ENCODE peak calls at places on chromosomes 7 and 10, in eight cellular contexts. L, N, F, S, C, W, G and J are unnamed samples.
A peak's percentile ranks its signal among the peaks of the same experiment; 100 is the strongest.

GRCh38 chr10:110835841-110836240 is 35.9 kb upstream of the PDCD4 start:
- DNase-seq in C (no peak), L (no peak), S (no peak), F (no peak), W (no peak), N (peak; percentile 63), G (no peak), J (no peak)

GRCh38 chr7:141390339-141390738 is 160.9 kb upstream of the AGK start:
- DNase-seq in N (no peak), L (no peak), C (no peak), W (no peak), S (no peak), G (no peak), F (no peak), J (no peak)

GRCh38 chr7:2701832-2702593 is 14.0 kb downstream of the AMZ1 start:
- DNase-seq in F (no peak), L (no peak), N (no peak), W (no peak), G (no peak), C (no peak), S (no peak), J (no peak)

GRCh38 chr7:128783143-128783799 is 7.7 kb upstream of the OPN1SW start:
- DNase-seq in F (no peak), C (no peak), N (peak; percentile 55), G (no peak), W (peak; percentile 91), S (no peak), L (peak; percentile 90), J (peak; percentile 37)

GRCh38 chr7:8078418-8078817 is 109.8 kb downstream of the GLCCI1 start:
- DNase-seq in W (no peak), G (no peak), N (no peak), C (no peak), F (no peak), L (no peak), S (no peak), J (no peak)

GRCh38 chr10:88932539-88933256 is 19.9 kb downstream of the ACTA2 start:
- DNase-seq in G (peak; percentile 27), W (no peak), L (peak; percentile 76), F (no peak), S (peak; percentile 86), N (peak; percentile 69), C (peak; percentile 15), J (peak; percentile 88)

GRCh38 chr10:110357252-110357780 is 52.6 kb upstream of the SMNDC1 start:
- DNase-seq in S (peak; percentile 61), F (no peak), L (peak; percentile 84), N (no peak), W (no peak), C (peak; percentile 31), G (peak; percentile 61), J (peak; percentile 98)

GRCh38 chr7:151277631-151278030 is 29.1 kb upstream of the SMARCD3 start:
- DNase-seq in L (no peak), C (no peak), S (no peak), N (no peak), F (no peak), W (no peak), G (no peak), J (no peak)

GRCh38 chr7:27434729-27435400 is 192.3 kb downstream of the EVX1 start:
- DNase-seq in C (no peak), W (no peak), G (no peak), F (no peak), N (no peak), L (no peak), S (peak; percentile 6), J (no peak)

GRCh38 chr10:33566001-33566400 is 231.5 kb upstream of the NRP1 start:
- DNase-seq in S (no peak), F (no peak), N (no peak), C (no peak), G (no peak), L (no peak), W (no peak), J (no peak)

GRCh38 chr7:158381956-158382355 is 205.7 kb downstream of the PTPRN2 start:
- DNase-seq in G (no peak), S (no peak), L (no peak), N (no peak), C (no peak), F (no peak), W (no peak), J (no peak)

GRCh38 chr7:130420943-130421578 is 19.8 kb downstream of the CEP41 start:
- DNase-seq in N (no peak), F (no peak), C (no peak), S (peak; percentile 64), L (no peak), G (no peak), W (no peak), J (no peak)

GRCh38 chr10:124001391-124002260 is 91.8 kb downstream of the CHST15 start:
- DNase-seq in F (no peak), S (no peak), G (no peak), N (no peak), C (no peak), W (no peak), L (no peak), J (no peak)

GRCh38 chr10:47279276-47279675 is 20.7 kb upstream of the GDF10 start:
- DNase-seq in F (no peak), G (no peak), L (no peak), N (no peak), S (no peak), W (no peak), C (no peak), J (no peak)

GRCh38 chr10:4131407-4132215 is 346.6 kb upstream of the KLF6 start:
- DNase-seq in L (peak; percentile 78), S (peak; percentile 66), W (no peak), F (peak; percentile 59), N (no peak), C (no peak), G (peak; percentile 29), J (peak; percentile 42)

GRCh38 chr7:140674356-140674800 is 1.6 kb downstream of the ADCK2 start:
- DNase-seq in F (no peak), G (no peak), N (peak; percentile 87), L (no peak), S (peak; percentile 25), C (no peak), W (no peak), J (no peak)

GRCh38 chr10:16768702-16769101 is 48.5 kb downstream of the RSU1 start:
- DNase-seq in N (no peak), L (no peak), S (no peak), W (no peak), C (no peak), G (no peak), F (no peak), J (no peak)